ENCODE peak calls at places on chromosomes 16 and 17, in five cellular contexts. O is thoracic aorta, G is PC-3, C is testis, R is breast epithelium. L is an unnamed sample.
A peak's percentile ranks its signal among the peaks of the same experiment; 100 is the strongest.

GRCh38 chr16:66847533-66848057 is 3.4 kb downstream of the CA7 start:
- DNase-seq in O (no peak), G (no peak), C (no peak), R (no peak), L (no peak)

GRCh38 chr17:40605301-40605700 is 40.0 kb upstream of the CCR7 start:
- DNase-seq in O (no peak), G (no peak), C (no peak), R (no peak), L (no peak)

GRCh38 chr17:3636908-3637373 is 381 bp downstream of the CTNS start:
- DNase-seq in O (no peak), G (no peak), C (no peak), R (no peak), L (no peak)

GRCh38 chr17:65278050-65278819 is 141.1 kb downstream of the RGS9 start:
- DNase-seq in O (no peak), G (peak; percentile 79), C (peak; percentile 62), R (no peak), L (no peak)

GRCh38 chr17:17792551-17793377 is 44.0 kb downstream of the SREBF1 start:
- DNase-seq in O (no peak), G (peak; percentile 7), C (peak; percentile 63), R (no peak), L (no peak)

GRCh38 chr17:35117984-35118383 is 1.7 kb downstream of the RAD51D start:
- DNase-seq in O (no peak), G (peak; percentile 50), C (peak; percentile 50), R (no peak), L (no peak)

GRCh38 chr17:34542700-34543336 is 36.6 kb upstream of the TMEM132E start:
- DNase-seq in O (no peak), G (peak; percentile 48), C (peak; percentile 83), R (no peak), L (no peak)

GRCh38 chr16:79163666-79164377 is 436.7 kb downstream of the MAF start:
- DNase-seq in O (no peak), G (no peak), C (no peak), R (no peak), L (no peak)

GRCh38 chr16:89330177-89330856 is 112.8 kb downstream of the ZNF778 start:
- DNase-seq in O (no peak), G (peak; percentile 94), C (no peak), R (no peak), L (no peak)

GRCh38 chr16:28475221-28475620 is 3.1 kb upstream of the NPIPB7 start:
- DNase-seq in O (no peak), G (no peak), C (no peak), R (no peak), L (no peak)

GRCh38 chr17:6700948-6701307 is 12.2 kb downstream of the SLC13A5 start:
- DNase-seq in O (no peak), G (no peak), C (no peak), R (no peak), L (no peak)

GRCh38 chr17:78665952-78666920 is 89.0 kb upstream of the DNAH17 start:
- DNase-seq in O (no peak), G (peak; percentile 10), C (no peak), R (no peak), L (peak; percentile 70)

GRCh38 chr17:29625037-29625750 is 2.5 kb upstream of the CORO6 start:
- DNase-seq in O (no peak), G (no peak), C (no peak), R (no peak), L (no peak)

GRCh38 chr17:29627951-29628350 is 5.2 kb upstream of the CORO6 start:
- DNase-seq in O (no peak), G (no peak), C (no peak), R (no peak), L (no peak)

GRCh38 chr17:29630630-29631193 is 8.0 kb upstream of the CORO6 start:
- DNase-seq in O (no peak), G (no peak), C (no peak), R (no peak), L (no peak)

GRCh38 chr17:29624586-29624985 is 1.9 kb upstream of the CORO6 start:
- DNase-seq in O (no peak), G (no peak), C (no peak), R (no peak), L (no peak)

DNA sequence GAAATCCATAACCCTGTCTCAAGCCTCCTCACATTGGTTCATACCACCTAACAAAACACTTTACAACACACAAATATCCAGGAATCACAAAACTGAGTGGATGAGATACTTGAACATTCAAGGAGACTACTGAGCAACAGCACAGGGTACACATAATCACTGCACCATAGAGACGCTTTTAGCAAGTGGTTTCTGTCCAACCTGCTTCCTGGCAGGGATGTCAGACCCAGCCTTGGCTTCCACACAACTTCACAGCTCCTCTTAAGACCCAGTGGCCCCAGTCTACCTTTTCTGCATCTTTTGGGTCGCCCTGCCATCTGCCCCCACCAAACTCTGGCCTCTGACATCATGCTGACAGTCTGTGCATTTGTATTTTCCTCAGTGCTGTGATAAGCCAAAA is 5.9 kb upstream of the CORO6 start:
- DNase-seq in O (no peak), G (no peak), C (no peak), R (no peak), L (no peak)
- TF ChIP-seq CTCF in O (no peak), G (no peak), C (no peak), R (no peak), L (no peak)

GRCh38 chr17:2060681-2061440 is 6.0 kb downstream of the HIC1 start:
- DNase-seq in O (no peak), G (no peak), C (no peak), R (no peak), L (no peak)

GRCh38 chr17:2057714-2058520 is 3.0 kb downstream of the HIC1 start:
- DNase-seq in O (no peak), G (no peak), C (no peak), R (no peak), L (no peak)

GRCh38 chr17:2058521-2059124 is 3.7 kb downstream of the HIC1 start:
- DNase-seq in O (no peak), G (no peak), C (peak; percentile 73), R (no peak), L (no peak)

GRCh38 chr17:2059837-2060658 is 5.1 kb downstream of the HIC1 start:
- DNase-seq in O (no peak), G (no peak), C (no peak), R (no peak), L (no peak)

GRCh38 chr17:2059125-2059836 is 4.4 kb downstream of the HIC1 start:
- DNase-seq in O (no peak), G (no peak), C (no peak), R (no peak), L (no peak)
- H3K4me3 ChIP-seq in O (peak overlapping the region; percentile 48), G (no peak overlapping the region), C (peak overlapping the region; percentile 66), R (peak overlapping the region; percentile 70), L (peak overlapping the region; percentile 69)

GRCh38 chr16:50835358-50836060 is 93.6 kb downstream of the CYLD start:
- DNase-seq in O (no peak), G (no peak), C (no peak), R (no peak), L (peak; percentile 56)
- H3K27ac ChIP-seq in O (no peak overlapping the region), G (no peak overlapping the region), C (no peak overlapping the region), R (no peak overlapping the region), L (no peak overlapping the region)

GRCh38 chr16:86186361-86186760 is 287.4 kb downstream of the IRF8 start:
- DNase-seq in O (no peak), G (no peak), C (no peak), R (no peak), L (no peak)
- TF ChIP-seq CTCF in O (no peak), G (no peak), C (no peak), R (no peak), L (no peak)

DNA sequence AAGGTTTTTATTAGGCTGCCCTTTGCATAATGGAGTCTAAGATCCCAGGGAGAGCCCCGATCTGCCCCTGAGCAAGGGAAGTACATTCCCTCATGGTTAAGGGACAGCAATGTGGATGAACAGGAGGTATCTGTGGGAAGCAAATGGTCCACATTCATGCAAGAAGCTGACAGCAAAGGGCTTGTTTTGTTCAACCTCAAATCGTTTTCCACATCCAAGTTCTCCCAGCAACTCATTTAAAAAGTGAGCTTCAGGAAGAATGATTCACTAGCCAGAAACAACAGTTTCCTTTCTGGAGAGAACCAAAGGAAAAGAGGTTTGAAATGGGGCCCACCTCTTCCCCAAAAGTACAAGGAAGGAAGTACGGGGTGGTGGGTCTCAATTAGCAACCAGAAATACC is 9.4 kb downstream of the HSPB9 start:
- DNase-seq in O (no peak), G (no peak), C (no peak), R (no peak), L (no peak)
- H3K4me3 ChIP-seq in O (no peak overlapping the region), G (no peak overlapping the region), C (no peak overlapping the region), R (no peak overlapping the region), L (no peak overlapping the region)

GRCh38 chr17:19487009-19487600 is 46.5 kb upstream of the SLC47A1 start:
- DNase-seq in O (no peak), G (no peak), C (peak; percentile 53), R (no peak), L (no peak)
- H3K27ac ChIP-seq in O (no peak overlapping the region), G (no peak overlapping the region), C (no peak overlapping the region), R (peak overlapping the region; percentile 52), L (peak overlapping the region; percentile 47)

DNA sequence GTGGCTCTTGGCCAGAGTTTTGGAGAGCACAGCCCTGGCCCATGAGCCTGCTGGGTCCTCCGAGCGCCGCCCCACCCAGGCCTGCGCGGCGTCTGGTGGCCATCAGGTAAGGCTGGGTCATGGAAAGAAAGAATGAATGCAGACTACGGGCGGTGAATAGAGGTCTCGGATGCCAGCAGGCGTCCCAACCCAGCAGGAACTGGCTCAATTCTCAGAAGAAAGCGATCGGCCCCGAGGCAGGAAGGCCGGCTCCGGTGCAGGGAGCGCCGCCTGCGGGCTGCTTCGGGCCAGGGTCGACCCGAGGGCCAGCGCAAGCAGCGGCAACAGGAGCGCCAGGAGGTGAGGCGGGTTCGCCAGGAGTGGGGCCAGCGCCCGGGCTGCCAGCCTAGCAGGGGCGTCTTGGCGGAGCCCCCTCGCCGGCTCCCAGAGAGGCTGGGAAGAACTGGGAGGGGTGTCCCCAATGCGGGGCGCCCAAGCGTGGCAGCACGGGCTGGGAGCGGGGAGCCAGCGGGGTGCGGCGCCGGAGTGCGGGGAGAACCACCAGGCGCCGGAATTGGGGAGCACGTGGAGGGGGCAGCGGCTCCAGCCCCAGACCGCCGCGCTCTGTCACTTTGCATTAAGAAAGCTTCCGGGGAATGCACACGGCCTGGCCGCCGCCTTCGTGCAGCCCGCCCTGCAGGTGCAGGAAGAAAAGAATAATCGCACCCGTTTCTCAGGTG is 7.1 kb upstream of the TMC5 start:
- DNase-seq in O (no peak), G (peak; percentile 53), C (peak; percentile 28), R (no peak), L (no peak)
- TF ChIP-seq CTCF in O (no peak), G (peak; percentile 36), C (no peak), R (no peak), L (no peak)

DNA sequence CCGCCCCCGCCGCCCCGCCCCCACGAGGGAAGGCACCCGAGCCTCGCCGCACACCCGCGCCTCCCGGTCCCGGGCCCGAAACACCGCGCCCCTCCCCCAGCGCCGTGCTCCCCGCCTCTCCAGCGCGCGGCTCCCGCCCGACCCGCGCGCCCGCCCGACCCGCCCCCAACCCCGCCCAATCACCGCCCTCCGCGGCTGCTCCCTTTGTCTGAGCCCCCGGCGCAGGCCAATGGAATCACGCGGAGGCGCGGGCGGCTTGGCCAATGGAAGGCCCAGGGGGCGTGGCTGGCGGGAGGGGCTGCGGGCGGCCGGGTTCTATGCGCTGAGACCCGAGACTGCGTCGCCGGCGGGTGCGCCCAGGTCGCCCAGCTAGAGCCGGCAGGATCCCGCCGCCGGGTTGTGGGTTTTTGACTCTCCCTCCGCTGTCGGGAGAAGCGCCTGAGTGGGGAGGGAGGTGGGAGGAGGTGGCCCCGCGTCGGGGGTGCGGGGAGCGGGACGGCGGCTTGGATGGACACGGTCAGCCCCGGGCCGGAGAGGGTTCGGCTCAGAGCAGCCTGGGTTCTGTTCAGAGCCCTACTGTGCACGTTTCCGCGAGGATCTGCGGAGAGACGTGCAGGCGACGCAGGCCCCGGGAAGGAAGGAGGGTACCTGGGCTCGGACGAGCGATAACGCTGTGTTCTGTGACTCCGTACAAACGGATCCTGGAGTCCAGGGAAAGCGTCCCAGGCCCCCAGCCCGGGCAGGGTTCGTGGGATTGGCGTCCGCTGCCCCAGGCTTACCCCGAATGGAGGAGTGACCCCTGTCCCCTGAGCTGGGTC is 49.0 kb upstream of the BAHCC1 start:
- DNase-seq in O (peak; percentile 95), G (peak; percentile 97), C (peak; percentile 98), R (peak; percentile 99), L (peak; percentile 99)
- H3K4me3 ChIP-seq in O (peak overlapping the region; percentile 90), G (peak overlapping the region; percentile 73), C (peak overlapping the region; percentile 66), R (peak overlapping the region; percentile 94), L (peak overlapping the region; percentile 89)